ENCODE peak calls at places on chromosome 16, in five cellular contexts. V is fibroblast of lung, G is LoVo, X is AG09319, S is breast epithelium. D is an unnamed sample.

GRCh38 chr16:81623365-81624102 is 155.6 kb upstream of the PLCG2 start:
- DNase-seq in V (peak), G (peak), X (no peak), S (no peak), D (no peak)

GRCh38 chr16:88358033-88358481 is 24.7 kb upstream of the ZNF469 start:
- DNase-seq in V (no peak), G (no peak), X (no peak), S (no peak), D (no peak)

GRCh38 chr16:67183-67791 is 5.1 kb downstream of the RHBDF1 start:
- DNase-seq in V (no peak), G (no peak), X (no peak), S (no peak), D (no peak)

GRCh38 chr16:86403541-86404163 is 106.7 kb upstream of the FOXF1 start:
- DNase-seq in V (no peak), G (no peak), X (no peak), S (no peak), D (no peak)

GRCh38 chr16:56636616-56637413 is 1.7 kb upstream of the MT1A start:
- DNase-seq in V (no peak), G (no peak), X (no peak), S (no peak), D (no peak)

GRCh38 chr16:11667824-11668589 is at the start of gene SNN:
- DNase-seq in V (peak), G (peak), X (peak), S (peak), D (peak)

GRCh38 chr16:11190585-11191565 is 65.1 kb downstream of the SOCS1 start:
- DNase-seq in V (no peak), G (no peak), X (no peak), S (no peak), D (no peak)

GRCh38 chr16:28924399-28924761 is 658 bp downstream of the RABEP2 start:
- DNase-seq in V (no peak), G (no peak), X (no peak), S (no peak), D (no peak)

GRCh38 chr16:12459401-12459791 is 344.3 kb downstream of the CPPED1 start:
- DNase-seq in V (no peak), G (no peak), X (no peak), S (peak), D (no peak)

GRCh38 chr16:3938843-3939624 is 58.5 kb upstream of the CREBBP start:
- DNase-seq in V (peak), G (peak), X (peak), S (peak), D (no peak)

GRCh38 chr16:85648782-85649181 is 35.7 kb downstream of the GSE1 start:
- DNase-seq in V (no peak), G (no peak), X (no peak), S (no peak), D (no peak)

GRCh38 chr16:89918453-89919347 is at the start of gene MC1R:
- DNase-seq in V (peak), G (no peak), X (no peak), S (no peak), D (no peak)

GRCh38 chr16:87080571-87081167 is 236.5 kb downstream of the C16orf95 start:
- DNase-seq in V (no peak), G (no peak), X (no peak), S (no peak), D (no peak)

GRCh38 chr16:68267612-68268405 is 3.5 kb downstream of the SLC7A6 start:
- DNase-seq in V (no peak), G (no peak), X (no peak), S (no peak), D (no peak)

GRCh38 chr16:71762186-71762585 is 37.7 kb upstream of the PHLPP2 start:
- DNase-seq in V (no peak), G (no peak), X (no peak), S (no peak), D (no peak)

GRCh38 chr16:56998861-56999260 is 9.5 kb downstream of the NLRC5 start:
- DNase-seq in V (no peak), G (no peak), X (no peak), S (no peak), D (no peak)

GRCh38 chr16:49513040-49513439 is 139.4 kb downstream of the C16orf78 start:
- DNase-seq in V (no peak), G (no peak), X (no peak), S (no peak), D (no peak)

D was measured in skeletal muscle cell.